ENCODE peak calls at places on chromosomes 4 and X, in six cellular contexts. C is hepatocyte, X is mammary epithelial cell, P is PC-3, H is HCT116, A is fibroblast of lung. M is an unnamed sample.

GRCh38 chr4:47045261-47045660 is 13.9 kb downstream of the GABRB1 start:
- DNase-seq in C (no peak), X (no peak), P (no peak), H (no peak), A (no peak), M (no peak)

GRCh38 chrX:38045697-38046096 is 39.3 kb downstream of the SYTL5 start:
- DNase-seq in C (peak), X (no peak), P (peak), H (no peak), A (no peak), M (no peak)

GRCh38 chr4:53321151-53321987 is 44.5 kb downstream of the SCFD2 start:
- DNase-seq in C (no peak), X (peak), P (peak), H (peak), A (peak), M (no peak)

GRCh38 chr4:74311696-74312313 is 3.5 kb downstream of the EPGN start:
- DNase-seq in C (peak), X (peak), P (peak), H (peak), A (peak), M (peak)

GRCh38 chr4:188735082-188735481 is 595.8 kb downstream of the TRIML1 start:
- DNase-seq in C (no peak), X (no peak), P (no peak), H (no peak), A (no peak), M (no peak)

GRCh38 chr4:89752932-89753598 is 83.9 kb downstream of the SNCA start:
- DNase-seq in C (peak), X (peak), P (no peak), H (no peak), A (peak), M (no peak)

GRCh38 chrX:71489540-71489939 is 43.4 kb upstream of the OGT start:
- DNase-seq in C (no peak), X (no peak), P (no peak), H (no peak), A (no peak), M (no peak)

GRCh38 chrX:9466115-9466495 is 1.2 kb downstream of the TBL1X start:
- DNase-seq in C (peak), X (no peak), P (peak), H (no peak), A (peak), M (no peak)

GRCh38 chr4:39621582-39621981 is 17.1 kb downstream of the SMIM14 start:
- DNase-seq in C (peak), X (peak), P (peak), H (peak), A (peak), M (no peak)

GRCh38 chrX:51893931-51894696 is 691 bp downstream of the MAGED1 start:
- DNase-seq in C (peak), X (peak), P (peak), H (no peak), A (peak), M (peak)

GRCh38 chrX:86023806-86024205 is 23.6 kb downstream of the CHM start:
- DNase-seq in C (no peak), X (peak), P (no peak), H (no peak), A (no peak), M (no peak)

GRCh38 chr4:126130200-126130599 is 815.4 kb downstream of the FAT4 start:
- DNase-seq in C (no peak), X (no peak), P (no peak), H (no peak), A (no peak), M (no peak)

DNA sequence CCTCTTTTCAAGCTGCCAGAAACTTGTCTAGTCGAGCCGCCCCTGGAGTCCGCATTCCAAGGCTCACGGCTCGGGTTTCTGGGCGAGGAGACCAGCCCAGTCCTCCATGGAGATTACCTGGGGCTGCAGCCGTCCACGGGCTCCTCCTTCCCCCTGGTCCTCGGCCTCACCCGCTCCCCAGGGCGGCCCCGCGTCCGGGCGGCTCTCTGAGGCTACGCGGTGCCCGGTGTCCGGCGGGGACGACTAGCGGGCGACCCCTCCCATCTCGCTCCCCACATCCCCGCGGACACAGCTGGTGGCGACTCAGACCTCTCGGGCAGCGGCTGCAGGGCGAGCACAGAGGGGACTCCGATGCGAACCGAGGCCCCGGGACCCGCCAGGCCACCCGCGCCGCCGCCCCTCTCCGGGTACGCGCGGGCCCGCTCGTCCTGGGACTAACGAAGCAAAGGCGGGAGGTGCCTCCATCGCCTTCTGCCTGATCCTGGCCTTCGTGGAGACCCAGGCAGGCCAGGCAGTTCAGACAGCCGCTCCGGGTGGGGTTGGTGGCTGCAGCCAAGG is 159.4 kb downstream of the TRAM1L1 start:
- DNase-seq in C (peak), X (no peak), P (no peak), H (no peak), A (no peak), M (no peak)
- H3K4me2 ChIP-seq in C (peak), X (peak), P (no peak), H (no peak), A (no peak), M (no peak)

GRCh38 chrX:153885968-153886903 is at the start of gene L1CAM:
- DNase-seq in C (no peak), X (no peak), P (peak), H (no peak), A (no peak), M (no peak)
- TF ChIP-seq EZH2 in C (peak), X (no peak), P (no peak), H (no peak), A (peak), M (no peak)

GRCh38 chrX:125202486-125203378 is 116.9 kb upstream of the TEX13C start:
- DNase-seq in C (peak), X (no peak), P (no peak), H (no peak), A (no peak), M (no peak)

GRCh38 chrX:125205084-125205917 is 114.4 kb upstream of the TEX13C start:
- DNase-seq in C (peak), X (peak), P (peak), H (no peak), A (peak), M (no peak)

GRCh38 chrX:125205918-125206665 is 113.6 kb upstream of the TEX13C start:
- DNase-seq in C (peak), X (no peak), P (peak), H (no peak), A (no peak), M (no peak)

GRCh38 chrX:125203379-125203736 is 116.3 kb upstream of the TEX13C start:
- DNase-seq in C (no peak), X (no peak), P (no peak), H (no peak), A (no peak), M (no peak)

GRCh38 chrX:125203737-125204578 is 115.7 kb upstream of the TEX13C start:
- DNase-seq in C (peak), X (peak), P (peak), H (no peak), A (no peak), M (no peak)
- H3K4me3 ChIP-seq in C (peak), X (peak), P (peak), H (no peak), A (no peak), M (no peak)

GRCh38 chrX:43556207-43556606 is 99.9 kb upstream of the MAOA start:
- DNase-seq in C (no peak), X (no peak), P (no peak), H (no peak), A (no peak), M (no peak)

GRCh38 chrX:43560247-43560946 is 95.7 kb upstream of the MAOA start:
- DNase-seq in C (no peak), X (no peak), P (no peak), H (no peak), A (no peak), M (no peak)

GRCh38 chrX:43562372-43562771 is 93.7 kb upstream of the MAOA start:
- DNase-seq in C (no peak), X (no peak), P (no peak), H (no peak), A (peak), M (no peak)

GRCh38 chrX:43559643-43560042 is 96.5 kb upstream of the MAOA start:
- DNase-seq in C (peak), X (peak), P (peak), H (peak), A (peak), M (peak)

GRCh38 chrX:43557792-43558191 is 98.3 kb upstream of the MAOA start:
- DNase-seq in C (peak), X (peak), P (peak), H (peak), A (peak), M (peak)
- H3K4me2 ChIP-seq in C (peak), X (no peak), P (peak), H (no peak), A (no peak), M (no peak)

GRCh38 chrX:107775000-107775733 is 420 bp downstream of the TSC22D3 start:
- DNase-seq in C (peak), X (no peak), P (no peak), H (no peak), A (no peak), M (no peak)
- TF ChIP-seq EZH2 in C (no peak), X (no peak), P (no peak), H (no peak), A (peak), M (no peak)

GRCh38 chr4:134202557-134202956 is 968 bp upstream of the PABPC4L start:
- DNase-seq in C (no peak), X (no peak), P (peak), H (no peak), A (peak), M (peak)

GRCh38 chr4:134202136-134202535 is 547 bp upstream of the PABPC4L start:
- DNase-seq in C (no peak), X (no peak), P (no peak), H (no peak), A (no peak), M (no peak)

GRCh38 chr4:134201216-134202098 is at the start of gene PABPC4L:
- DNase-seq in C (peak), X (no peak), P (peak), H (no peak), A (peak), M (peak)

GRCh38 chr4:134200811-134201215 is 776 bp downstream of the PABPC4L start:
- DNase-seq in C (no peak), X (no peak), P (no peak), H (no peak), A (no peak), M (peak)
- H3K4me3 ChIP-seq in C (peak), X (peak), P (peak), H (no peak), A (peak), M (peak)

DNA sequence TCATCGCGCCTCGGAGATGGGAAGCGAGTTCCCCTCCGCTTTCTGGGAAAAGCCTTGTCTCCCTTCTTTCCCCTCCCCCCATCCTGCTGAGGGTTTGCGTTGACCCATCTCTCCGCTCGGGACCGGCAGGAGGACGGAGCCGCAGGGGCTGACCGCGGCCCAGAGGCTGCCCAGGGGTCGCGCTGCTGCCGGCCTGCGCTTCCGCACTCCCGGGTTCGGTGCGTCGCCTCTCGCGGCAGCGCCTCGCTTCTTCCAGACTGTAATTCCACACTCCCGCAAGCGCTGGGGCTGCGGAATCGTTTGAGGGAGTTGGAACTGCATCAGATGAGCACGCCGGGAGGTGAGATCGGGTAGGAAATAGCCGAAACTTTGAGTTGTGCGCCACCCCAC is 88.3 kb downstream of the BCOR start:
- DNase-seq in C (no peak), X (no peak), P (no peak), H (no peak), A (no peak), M (no peak)
- H3K4me2 ChIP-seq in C (peak), X (no peak), P (no peak), H (no peak), A (peak), M (no peak)

DNA sequence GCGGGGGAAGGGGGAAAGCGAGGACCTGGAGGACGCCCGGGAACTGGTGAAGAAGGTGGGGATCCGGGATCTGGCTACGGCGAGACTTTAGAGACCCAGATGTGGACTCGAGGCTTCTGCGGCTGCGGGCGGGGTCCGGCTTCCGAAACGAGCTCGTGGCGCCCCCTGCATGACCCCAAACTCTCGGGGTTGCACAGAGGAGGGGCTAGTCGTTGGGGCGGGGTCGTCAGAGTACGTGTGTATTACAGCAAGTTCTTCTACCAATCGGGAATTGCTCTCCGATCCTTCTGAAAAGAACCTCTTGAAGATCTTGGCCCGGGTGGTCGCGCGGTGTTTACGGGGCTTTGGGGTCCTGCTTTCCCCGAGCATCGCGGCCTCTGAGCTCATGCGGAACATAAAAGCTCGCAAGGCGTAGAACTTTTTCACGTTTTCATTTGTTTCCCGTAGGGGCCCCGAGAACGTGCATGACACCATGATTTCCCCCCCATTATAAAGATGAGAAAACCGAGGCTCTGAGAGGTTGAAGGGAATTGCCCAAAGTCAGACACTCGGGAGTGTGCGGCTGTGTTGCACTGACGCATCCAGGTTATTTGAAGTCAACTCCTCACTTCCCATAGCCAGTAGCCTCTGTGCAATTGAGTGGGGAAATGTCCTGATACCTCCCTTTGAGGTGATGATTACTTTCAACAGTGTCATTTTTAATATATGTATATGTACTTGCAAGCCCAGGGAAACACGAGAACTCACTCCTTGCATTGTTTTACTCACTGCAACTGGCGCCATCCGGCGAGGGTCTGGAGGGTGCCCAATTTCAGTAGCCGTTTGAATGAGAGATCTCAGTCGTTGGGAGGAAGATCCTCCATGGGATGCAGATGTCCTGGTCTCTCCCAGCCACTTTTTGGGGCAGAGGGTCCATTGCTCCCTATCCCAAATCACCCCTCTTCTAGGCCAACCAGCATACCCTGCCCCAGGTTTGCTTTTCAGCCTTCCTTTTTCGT is at the start of gene BEND4:
- DNase-seq in C (no peak), X (no peak), P (no peak), H (no peak), A (no peak), M (no peak)
- TF ChIP-seq EZH2 in C (no peak), X (peak), P (no peak), H (no peak), A (peak), M (no peak)